ENCODE peak calls at places on chromosomes 3 and 15, in ten cellular contexts. H is stimulated activated CD8-positive, alpha-beta memory T cell treated with anti-CD3 and anti-CD28 coated beads, Interleukin-15, amount 100 ng/mL, for 48 hours; W is neural crest cell; Y is HTR-8/SVneo; C is ACHN; K is HS-27A; O is stimulated activated CD4-positive, alpha-beta T cell treated with anti-CD3 and anti-CD28 coated beads, Interleukin-1b, Interleukin-23, amount 100 ng/mL, for 24 hours; Z is foreskin melanocyte; M is NCI-H82; B is renal cortical epithelial cell. R is an unnamed sample.

GRCh38 chr15:76799760-76800159 is 105.4 kb downstream of the SCAPER start:
- DNase-seq in Y (peak; percentile 17), O (no peak), Z (no peak), W (no peak), H (no peak), C (peak; percentile 2), B (peak; percentile 77), K (no peak), M (no peak), R (peak; percentile 33)

GRCh38 chr3:194984624-194985023 is 286.3 kb downstream of the XXYLT1 start:
- DNase-seq in K (no peak), H (no peak), Z (no peak), M (no peak), B (no peak), O (no peak), W (no peak), Y (no peak), C (no peak), R (no peak)

GRCh38 chr3:44326035-44326434 is 12.5 kb upstream of the TCAIM start:
- DNase-seq in H (no peak), B (no peak), Y (no peak), O (no peak), W (no peak), M (no peak), K (no peak), Z (no peak), C (no peak), R (no peak)

GRCh38 chr15:57676578-57676977 is 29.9 kb upstream of the POLR2M start:
- DNase-seq in M (no peak), B (no peak), C (no peak), K (no peak), O (no peak), Y (peak; percentile 4), W (no peak), Z (peak; percentile 69), H (no peak), R (no peak)

GRCh38 chr3:67647390-67647878 is 7.0 kb downstream of the SUCLG2 start:
- DNase-seq in W (no peak), M (no peak), O (no peak), C (peak; percentile 92), H (no peak), Z (peak; percentile 86), Y (peak; percentile 77), K (peak; percentile 97), B (peak; percentile 100), R (peak; percentile 72)

GRCh38 chr15:35673093-35673573 is 127.2 kb upstream of the DPH6 start:
- DNase-seq in C (no peak), Z (peak; percentile 36), B (no peak), O (no peak), M (no peak), H (no peak), Y (no peak), K (no peak), W (no peak), R (no peak)

GRCh38 chr3:135927170-135927569 is 38.4 kb upstream of the PPP2R3A start:
- DNase-seq in Y (peak; percentile 56), O (no peak), K (no peak), M (no peak), C (no peak), W (no peak), B (peak; percentile 94), H (no peak), Z (peak; percentile 75), R (no peak)

GRCh38 chr15:74821091-74821789 is 5.2 kb upstream of the CPLX3 start:
- DNase-seq in M (peak; percentile 95), Y (no peak), Z (no peak), C (no peak), K (no peak), O (no peak), W (no peak), B (peak; percentile 49), H (no peak), R (no peak)

GRCh38 chr3:24494616-24495333 is at the start of gene THRB:
- DNase-seq in Z (no peak), C (peak; percentile 57), M (peak; percentile 85), O (no peak), B (no peak), W (peak; percentile 58), Y (no peak), K (no peak), H (no peak), R (peak; percentile 86)

GRCh38 chr15:71151061-71151460 is 35.8 kb downstream of the THSD4 start:
- DNase-seq in H (no peak), K (peak; percentile 46), B (peak; percentile 100), W (no peak), M (no peak), Y (no peak), O (no peak), C (peak; percentile 92), Z (no peak), R (peak; percentile 96)

GRCh38 chr3:149941946-149942345 is 28.7 kb downstream of the PFN2 start:
- DNase-seq in C (no peak), O (no peak), H (no peak), M (no peak), W (no peak), B (no peak), Y (no peak), K (no peak), Z (no peak), R (no peak)

GRCh38 chr3:187360523-187361060 is 7.6 kb upstream of the RTP4 start:
- DNase-seq in Y (no peak), C (no peak), W (no peak), K (no peak), O (no peak), M (no peak), B (peak; percentile 61), H (no peak), Z (no peak), R (no peak)

GRCh38 chr3:71973337-71974030 is 188.5 kb upstream of the PROK2 start:
- DNase-seq in O (no peak), C (no peak), Z (no peak), H (no peak), W (no peak), B (no peak), Y (no peak), M (peak; percentile 82), K (no peak), R (no peak)

GRCh38 chr3:5197470-5198312 is 10.2 kb downstream of the EDEM1 start:
- DNase-seq in O (no peak), M (no peak), H (no peak), C (peak; percentile 14), B (peak; percentile 48), Y (no peak), K (no peak), W (no peak), Z (no peak), R (no peak)

GRCh38 chr3:169945313-169945712 is 21.3 kb upstream of the SEC62 start:
- DNase-seq in W (no peak), C (no peak), M (no peak), B (peak; percentile 49), O (peak; percentile 10), Y (no peak), K (no peak), H (peak; percentile 38), Z (no peak), R (no peak)

GRCh38 chr3:115989927-115990326 is 366.6 kb downstream of the GAP43 start:
- DNase-seq in C (no peak), H (no peak), Y (no peak), B (peak; percentile 67), K (no peak), M (no peak), Z (no peak), O (no peak), W (no peak), R (peak; percentile 30)

R was measured in kidney glomerular epithelial cell.